ENCODE peak calls at places on chromosomes 13 and 19, in five cellular contexts. J, T, Z, Y and H are unnamed samples.
A peak's percentile ranks its signal among the peaks of the same experiment; 100 is the strongest.

GRCh38 chr13:36571444-36571843 is 102.4 kb upstream of the SERTM1 start:
- DNase-seq in Y (no peak), T (no peak), Z (no peak), J (no peak), H (peak; percentile 71)

GRCh38 chr19:771332-771785 is 20.4 kb downstream of the MISP start:
- DNase-seq in Y (no peak), T (no peak), Z (no peak), J (no peak), H (peak; percentile 64)

GRCh38 chr13:74191036-74191809 is 57.0 kb upstream of the KLF12 start:
- DNase-seq in T (no peak), J (no peak), Z (no peak), Y (no peak), H (no peak)

GRCh38 chr13:65724261-65724660 is 1505.9 kb downstream of the PCDH9 start:
- DNase-seq in Y (no peak), J (no peak), T (no peak), Z (no peak), H (no peak)

GRCh38 chr13:95479706-95480105 is 72.8 kb upstream of the CLDN10 start:
- DNase-seq in Y (no peak), Z (no peak), T (no peak), J (no peak), H (no peak)

GRCh38 chr13:65638572-65639168 is 1591.5 kb downstream of the PCDH9 start:
- DNase-seq in Z (no peak), Y (no peak), J (no peak), T (no peak), H (peak; percentile 57)

GRCh38 chr13:36965767-36966166 is 33.4 kb downstream of the ALG5 start:
- DNase-seq in T (no peak), Y (no peak), J (peak; percentile 88), Z (no peak), H (peak; percentile 96)

GRCh38 chr13:24274452-24274971 is 34.9 kb upstream of the C1QTNF9 start:
- DNase-seq in J (no peak), T (peak; percentile 73), Y (peak; percentile 63), Z (no peak), H (peak; percentile 18)

GRCh38 chr19:23118400-23118799 is 1.6 kb downstream of the ZNF730 start:
- DNase-seq in J (no peak), T (no peak), Z (no peak), Y (no peak), H (no peak)

GRCh38 chr13:41942462-41943094 is 18.3 kb downstream of the VWA8 start:
- DNase-seq in Z (no peak), T (no peak), J (no peak), Y (no peak), H (peak; percentile 55)

GRCh38 chr13:67230774-67231480 is 791 bp upstream of the PCDH9 start:
- DNase-seq in T (peak; percentile 55), Y (no peak), J (peak; percentile 35), Z (peak; percentile 68), H (peak; percentile 56)

GRCh38 chr19:30391554-30392551 is 19.7 kb downstream of the ZNF536 start:
- DNase-seq in J (no peak), T (no peak), Z (no peak), Y (no peak), H (no peak)

GRCh38 chr19:49136771-49137171 is 17.4 kb downstream of the PPFIA3 start:
- DNase-seq in Z (no peak), Y (no peak), J (peak; percentile 32), T (no peak), H (no peak)

GRCh38 chr13:33676700-33677048 is 141.3 kb upstream of the RFC3 start:
- DNase-seq in T (peak; percentile 22), J (no peak), Z (peak; percentile 80), Y (no peak), H (peak; percentile 76)

DNA sequence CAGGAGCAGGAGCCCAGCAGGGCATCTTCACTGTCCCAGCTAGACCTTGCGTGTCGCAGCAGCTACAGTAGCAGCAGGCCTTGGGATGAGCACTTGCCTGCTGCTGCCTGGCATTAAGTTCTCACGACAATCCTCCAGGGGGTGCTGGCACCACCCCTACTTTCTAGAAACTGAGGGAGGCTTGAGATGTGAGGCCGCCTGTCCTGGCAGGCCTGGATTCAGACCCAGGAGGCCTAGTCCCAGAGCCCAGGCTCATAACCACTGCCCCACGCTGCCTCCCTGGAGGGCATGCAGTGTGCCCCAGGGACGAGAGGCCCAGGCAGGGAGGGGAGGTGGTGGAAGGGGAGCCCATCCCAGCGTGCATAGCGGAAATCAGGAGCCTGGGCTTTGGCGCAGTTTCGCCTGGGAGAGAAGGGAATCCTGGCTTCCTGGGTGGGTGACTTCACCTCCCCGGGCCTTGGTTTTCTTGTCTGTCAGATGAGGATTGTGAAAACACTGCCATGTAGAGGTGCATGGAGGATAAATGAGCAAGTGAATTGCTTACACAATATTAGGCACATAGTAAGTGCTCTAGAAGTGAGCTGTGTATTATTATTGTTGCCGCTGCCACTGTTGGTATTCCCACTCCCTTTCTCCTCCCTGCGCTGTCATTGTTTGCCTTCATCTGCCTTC is 26.1 kb downstream of the PPP5C start:
- DNase-seq in Y (no peak), J (no peak), Z (peak; percentile 45), T (no peak), H (peak; percentile 94)
- TF ChIP-seq CTCF in Y (no peak), J (peak; percentile 62), Z (no peak), T (no peak), H (peak; percentile 55)

GRCh38 chr13:19605161-19605955 is 28.1 kb upstream of the MPHOSPH8 start:
- DNase-seq in J (peak; percentile 76), Z (no peak), T (no peak), Y (no peak), H (peak; percentile 92)
- H3K4me3 ChIP-seq in J (no peak overlapping the region), Z (no peak overlapping the region), T (no peak overlapping the region), Y (no peak overlapping the region), H (no peak overlapping the region)

GRCh38 chr13:43159007-43159406 is 135.6 kb downstream of the DNAJC15 start:
- DNase-seq in T (no peak), Z (no peak), J (no peak), Y (no peak), H (no peak)
- TF ChIP-seq CTCF in T (no peak), Z (no peak), J (no peak), Y (no peak), H (peak; percentile 15)

GRCh38 chr19:18648971-18649310 is 12.1 kb downstream of the KLHL26 start:
- DNase-seq in Y (no peak), Z (no peak), J (no peak), T (peak; percentile 45), H (no peak)
- H3K4me3 ChIP-seq in Y (no peak overlapping the region), Z (no peak overlapping the region), J (no peak overlapping the region), T (no peak overlapping the region), H (no peak overlapping the region)